ENCODE peak calls at places on chromosomes 4 and X, in nine cellular contexts. T is RWPE2, E is WERI-Rb-1, O is coronary artery, Z is lower lobe of right lung, Q is cardiac muscle cell, B is sigmoid colon, D is choroid plexus epithelial cell, F is stomach. L is an unnamed sample.

GRCh38 chr4:153750197-153750817 is 9.5 kb downstream of the RNF175 start:
- DNase-seq in Z (no peak), D (peak), Q (peak), O (no peak), T (no peak), F (peak), E (peak), B (peak), L (peak)

GRCh38 chr4:185508162-185508561 is 27.1 kb downstream of the PDLIM3 start:
- DNase-seq in Z (no peak), O (no peak), D (no peak), T (no peak), Q (no peak), E (no peak), B (no peak), F (no peak), L (peak)

GRCh38 chr4:186727149-186727976 is 3.7 kb upstream of the FAT1 start:
- DNase-seq in Q (no peak), B (no peak), F (no peak), O (no peak), Z (no peak), T (no peak), D (no peak), E (no peak), L (no peak)

GRCh38 chrX:7889680-7890079 is 37.5 kb downstream of the PNPLA4 start:
- DNase-seq in Q (no peak), F (no peak), T (no peak), B (no peak), E (no peak), O (no peak), D (peak), Z (no peak), L (no peak)

GRCh38 chr4:22339491-22339890 is 176.4 kb downstream of the ADGRA3 start:
- DNase-seq in Q (no peak), E (no peak), T (no peak), D (no peak), F (no peak), O (no peak), Z (no peak), B (no peak), L (no peak)

GRCh38 chrX:145609951-145610511 is 207.6 kb upstream of the SLITRK2 start:
- DNase-seq in Z (no peak), E (no peak), F (no peak), B (no peak), O (no peak), Q (no peak), T (no peak), D (peak), L (no peak)

GRCh38 chr4:138405439-138405838 is 163.3 kb upstream of the SLC7A11 start:
- DNase-seq in E (no peak), B (no peak), T (no peak), D (peak), O (no peak), Q (no peak), Z (no peak), F (no peak), L (no peak)

GRCh38 chr4:165909947-165910346 is 36.9 kb downstream of the TLL1 start:
- DNase-seq in B (no peak), O (no peak), Q (peak), T (no peak), F (no peak), Z (no peak), D (no peak), E (no peak), L (no peak)

GRCh38 chr4:37632836-37633235 is 53.3 kb downstream of the RELL1 start:
- DNase-seq in O (no peak), D (no peak), E (no peak), F (no peak), Q (no peak), B (no peak), Z (no peak), T (no peak), L (no peak)

GRCh38 chrX:2967998-2968909 is 38.1 kb upstream of the ARSH start:
- DNase-seq in Q (peak), F (no peak), O (no peak), T (no peak), Z (no peak), D (peak), E (no peak), B (no peak), L (no peak)

GRCh38 chr4:42574873-42575272 is 82.0 kb downstream of the ATP8A1 start:
- DNase-seq in Z (no peak), F (no peak), Q (peak), T (no peak), E (no peak), B (no peak), D (no peak), O (no peak), L (no peak)

GRCh38 chrX:71366674-71367256 is 608 bp downstream of the TAF1 start:
- DNase-seq in F (no peak), Z (peak), E (peak), D (peak), O (no peak), B (no peak), T (no peak), Q (peak), L (peak)

GRCh38 chr4:1210971-1211370 is 38.0 kb downstream of the CTBP1 start:
- DNase-seq in B (peak), Z (peak), T (peak), E (no peak), F (no peak), D (no peak), Q (no peak), O (no peak), L (no peak)

DNA sequence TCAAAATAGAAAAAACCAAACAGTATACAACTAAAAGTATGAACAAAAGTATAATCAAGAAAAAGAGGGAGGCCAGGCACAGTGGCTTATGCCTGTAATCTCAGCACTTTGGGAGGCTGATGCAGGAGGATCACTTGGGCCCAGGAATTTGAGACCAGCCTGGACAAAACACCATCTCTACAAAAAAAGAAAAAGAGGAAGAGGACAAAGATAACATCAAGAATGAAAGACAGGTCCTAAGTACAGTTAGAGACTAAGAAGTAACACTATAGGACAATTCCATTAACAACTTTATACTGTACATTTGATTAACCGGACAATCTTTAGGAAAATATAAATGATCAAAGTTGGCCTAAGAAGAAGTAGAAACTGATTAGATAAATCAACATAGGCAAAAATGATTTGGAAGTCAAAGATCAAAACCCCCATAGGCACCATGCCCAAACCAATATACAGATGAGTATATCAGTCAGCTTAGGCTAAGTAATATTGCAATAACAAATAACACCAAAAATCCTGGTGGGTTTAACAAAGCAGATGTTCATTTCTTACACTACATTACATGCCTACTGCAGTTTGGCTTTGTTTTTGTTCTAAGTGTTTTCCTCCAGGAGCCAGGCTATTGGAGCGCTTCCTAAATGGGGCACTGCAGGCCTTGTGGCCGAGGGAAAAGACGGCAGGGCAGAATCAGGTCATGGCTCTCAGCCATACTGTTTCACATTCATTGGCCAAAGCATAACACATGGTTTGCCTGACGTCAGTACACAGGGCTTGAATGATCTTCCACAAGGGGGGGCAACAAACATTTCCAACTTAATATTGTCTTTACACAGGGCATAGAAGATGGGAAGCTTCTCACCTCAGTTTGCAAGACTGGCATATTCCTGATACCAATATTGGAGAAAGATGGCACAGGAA is 42.2 kb upstream of the HGFAC start:
- DNase-seq in E (no peak), T (no peak), D (peak), Z (no peak), F (no peak), Q (no peak), B (peak), O (no peak), L (no peak)
- TF ChIP-seq CTCF in E (no peak), T (peak), D (peak), Z (no peak), F (no peak), Q (no peak), B (no peak), O (no peak), L (no peak)

GRCh38 chr4:123396294-123397275 is at the start of gene SPRY1:
- DNase-seq in O (peak), F (peak), D (peak), Q (peak), E (peak), B (peak), Z (peak), T (peak), L (peak)

GRCh38 chr4:123398803-123399637 is 2.4 kb downstream of the SPRY1 start:
- DNase-seq in T (no peak), Q (peak), E (peak), B (peak), O (peak), D (peak), F (peak), Z (peak), L (peak)

GRCh38 chr4:123399638-123400358 is 3.2 kb downstream of the SPRY1 start:
- DNase-seq in E (no peak), B (no peak), F (no peak), D (peak), Z (no peak), O (no peak), Q (peak), T (no peak), L (no peak)

GRCh38 chr4:123397276-123398150 is 918 bp downstream of the SPRY1 start:
- DNase-seq in Q (peak), T (no peak), B (peak), Z (peak), E (peak), O (peak), F (peak), D (peak), L (peak)

DNA sequence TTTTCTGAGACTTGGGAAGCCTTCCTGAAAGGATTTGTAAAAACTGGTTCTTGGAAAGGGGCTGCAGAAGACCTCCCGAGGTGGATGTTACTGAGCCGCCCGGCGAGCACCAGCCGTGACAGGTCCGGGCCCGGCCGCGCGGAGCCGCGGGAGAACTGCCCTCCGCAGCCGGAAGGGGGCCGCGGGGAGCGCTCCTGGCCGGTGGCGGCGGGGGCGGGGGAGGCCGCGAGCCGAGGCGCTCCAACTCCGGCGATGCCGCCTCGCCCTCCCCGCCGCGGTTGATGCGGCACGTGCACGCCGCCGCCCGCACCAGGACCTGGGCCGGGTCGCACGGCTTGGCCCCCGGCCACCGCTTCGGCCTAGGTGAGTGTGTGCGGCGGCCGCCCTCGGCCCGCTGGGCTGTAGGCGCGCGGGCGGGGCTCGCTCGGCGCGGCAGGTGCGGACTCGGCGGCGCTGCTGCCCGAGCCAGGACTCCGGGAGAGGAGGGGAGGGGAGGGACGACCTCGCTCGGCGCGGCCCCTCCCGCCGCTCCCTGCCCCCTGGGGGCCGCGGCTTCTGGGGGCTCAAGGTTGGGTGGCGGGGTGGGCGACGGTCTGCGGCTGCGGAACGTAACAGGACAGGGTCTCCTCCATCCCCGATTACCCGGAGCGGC is 1.7 kb downstream of the SPRY1 start:
- DNase-seq in Q (peak), B (peak), D (peak), F (peak), Z (peak), T (peak), O (peak), E (peak), L (peak)
- TF ChIP-seq CTCF in Q (no peak), B (peak), D (peak), F (no peak), Z (peak), T (peak), O (peak), E (peak), L (peak)

DNA sequence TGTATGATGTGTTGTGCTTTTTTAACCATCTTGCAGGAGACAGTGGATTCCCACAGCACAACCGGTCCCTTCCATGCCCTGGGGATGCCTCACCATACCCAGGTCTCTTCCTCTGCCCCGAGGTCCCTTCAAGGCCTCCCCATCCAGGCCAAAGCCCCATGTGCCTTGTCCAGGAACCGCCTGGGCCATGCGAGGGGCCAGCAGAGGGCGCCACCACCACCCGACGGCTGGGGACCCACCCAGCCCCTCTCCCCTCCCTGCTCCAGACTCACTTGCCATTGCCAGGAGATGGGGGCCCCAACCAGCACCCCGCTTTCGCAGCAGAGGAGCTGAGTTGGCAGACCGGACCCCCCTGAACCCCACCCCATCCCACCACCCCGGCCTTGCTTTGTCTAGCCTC is 485.5 kb downstream of the TRAM1L1 start:
- DNase-seq in F (no peak), T (no peak), D (no peak), Z (peak), O (no peak), B (no peak), E (peak), Q (no peak), L (no peak)
- TF ChIP-seq CTCF in F (no peak), T (no peak), D (no peak), Z (no peak), O (no peak), B (no peak), E (peak), Q (no peak), L (no peak)

DNA sequence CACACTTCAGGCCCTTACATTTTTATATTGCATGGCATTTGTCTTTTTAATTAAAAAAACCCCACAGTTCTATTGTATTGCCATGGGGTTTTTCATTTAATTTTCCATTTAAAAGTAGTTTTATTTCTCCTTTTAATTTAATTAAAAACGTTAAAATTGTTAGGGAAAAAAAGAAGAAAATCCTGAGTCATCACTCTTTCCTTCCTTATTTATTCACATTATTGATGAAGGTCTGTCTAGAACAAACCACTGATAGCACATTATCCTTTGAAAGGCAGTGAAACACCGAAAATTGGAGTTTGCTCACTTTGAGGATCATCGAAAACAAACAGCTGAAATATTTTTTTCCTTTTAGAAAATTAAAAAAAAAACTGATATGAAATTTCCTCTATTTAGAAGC is 759.7 kb upstream of the MAGEB2 start:
- DNase-seq in T (no peak), Z (no peak), Q (no peak), F (no peak), D (no peak), O (no peak), E (no peak), B (no peak), L (no peak)
- TF ChIP-seq CTCF in T (no peak), Z (no peak), Q (no peak), F (no peak), D (no peak), O (no peak), E (no peak), B (no peak), L (no peak)

DNA sequence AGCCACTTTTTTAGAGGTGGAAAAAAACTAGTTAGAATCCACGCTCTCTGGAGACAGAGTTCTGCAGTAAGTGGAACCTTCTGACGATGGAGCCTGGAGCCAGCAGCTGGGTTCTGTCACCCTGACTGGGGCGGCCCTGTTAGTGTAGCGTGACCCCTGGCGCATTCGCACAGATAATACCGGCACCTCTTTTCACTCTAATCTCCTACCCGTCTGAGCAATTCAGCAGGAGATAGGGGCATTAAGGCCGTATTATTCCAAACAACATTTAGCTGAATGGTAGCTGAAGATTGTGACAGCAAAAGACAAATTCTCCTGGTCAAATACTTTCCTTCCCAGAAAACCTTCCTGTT is 292.6 kb downstream of the FBXO8 start:
- DNase-seq in T (no peak), F (peak), D (peak), B (peak), E (peak), Q (peak), Z (no peak), O (no peak), L (no peak)
- TF ChIP-seq CTCF in T (no peak), F (no peak), D (no peak), B (no peak), E (peak), Q (peak), Z (no peak), O (no peak), L (no peak)